ENCODE peak calls at places on chromosomes 6 and 20, in nine cellular contexts. B is heart right ventricle; T is PC-9; G is ovary; H is CD8-positive, alpha-beta memory T cell; Q is CD8-positive, alpha-beta T cell; I is thyroid gland; V is upper lobe of right lung; D is mammary epithelial cell. Y is an unnamed sample.

GRCh38 chr20:22684072-22684762 is 99.8 kb upstream of the FOXA2 start:
- DNase-seq in H (no peak), I (peak; percentile 76), T (peak; percentile 56), B (peak; percentile 69), Q (no peak), G (peak; percentile 56), D (peak; percentile 54), V (no peak), Y (peak; percentile 86)

GRCh38 chr6:37314803-37315515 is 38.8 kb upstream of the RNF8 start:
- DNase-seq in B (peak; percentile 23), T (no peak), V (no peak), H (no peak), G (peak; percentile 60), Q (no peak), D (peak; percentile 50), I (peak; percentile 9), Y (peak; percentile 55)

GRCh38 chr6:46234700-46235099 is 63.9 kb upstream of the ENPP5 start:
- DNase-seq in I (no peak), T (no peak), V (no peak), Q (no peak), B (no peak), H (no peak), D (no peak), G (no peak), Y (no peak)

GRCh38 chr20:58558483-58559367 is 43.5 kb upstream of the APCDD1L start:
- DNase-seq in Q (no peak), V (no peak), G (no peak), B (no peak), I (no peak), H (no peak), D (no peak), T (peak; percentile 28), Y (no peak)

GRCh38 chr6:169932491-169932890 is 181.1 kb downstream of the ERMARD start:
- DNase-seq in T (no peak), I (no peak), Q (no peak), D (no peak), H (no peak), G (no peak), B (no peak), V (no peak), Y (peak; percentile 16)

GRCh38 chr6:125863023-125863422 is 72.3 kb downstream of the NCOA7 start:
- DNase-seq in V (no peak), H (no peak), D (no peak), B (no peak), G (no peak), Q (no peak), I (peak; percentile 9), T (peak; percentile 53), Y (no peak)

GRCh38 chr6:82893889-82894652 is 171.6 kb downstream of the UBE3D start:
- DNase-seq in V (no peak), D (no peak), T (no peak), Q (no peak), B (no peak), G (no peak), I (no peak), H (no peak), Y (no peak)

GRCh38 chr20:1010659-1011058 is 8.5 kb upstream of the RSPO4 start:
- DNase-seq in D (no peak), G (no peak), V (no peak), B (no peak), I (no peak), T (no peak), H (no peak), Q (no peak), Y (peak; percentile 7)

GRCh38 chr20:41180599-41181333 is 43.4 kb downstream of the PLCG1 start:
- DNase-seq in B (peak; percentile 2), V (no peak), T (no peak), G (peak; percentile 14), Q (no peak), H (no peak), I (no peak), D (no peak), Y (no peak)

GRCh38 chr6:152330984-152331383 is 306.2 kb downstream of the SYNE1 start:
- DNase-seq in I (no peak), Q (no peak), G (no peak), B (no peak), D (peak; percentile 11), H (no peak), V (no peak), T (no peak), Y (no peak)

GRCh38 chr6:88945596-88945995 is 17.8 kb downstream of the RNGTT start:
- DNase-seq in B (no peak), G (no peak), I (no peak), D (no peak), V (no peak), Q (no peak), T (no peak), H (no peak), Y (no peak)

GRCh38 chr20:61419501-61419900 is 167.4 kb downstream of the CDH4 start:
- DNase-seq in D (no peak), G (no peak), V (no peak), H (no peak), I (no peak), T (no peak), B (no peak), Q (no peak), Y (no peak)

GRCh38 chr20:56897318-56897962 is 268.3 kb downstream of the TFAP2C start:
- DNase-seq in I (no peak), T (no peak), V (no peak), G (no peak), H (no peak), B (no peak), Q (no peak), D (no peak), Y (no peak)

GRCh38 chr6:146028250-146028789 is 542 bp upstream of the GRM1 start:
- DNase-seq in I (peak; percentile 64), D (peak; percentile 46), Q (peak; percentile 5), V (peak; percentile 80), T (no peak), G (peak; percentile 22), H (no peak), B (peak; percentile 51), Y (peak; percentile 52)

GRCh38 chr6:116461563-116462507 is 660 bp downstream of the CALHM6 start:
- DNase-seq in Q (peak; percentile 6), G (peak; percentile 34), H (peak; percentile 18), T (no peak), B (peak; percentile 7), V (peak; percentile 80), D (peak; percentile 41), I (peak; percentile 58), Y (no peak)

GRCh38 chr20:50982372-50982771 is 23.8 kb downstream of the MOCS3 start:
- DNase-seq in D (peak; percentile 93), H (no peak), I (no peak), G (no peak), Q (no peak), T (peak; percentile 69), B (no peak), V (no peak), Y (no peak)

GRCh38 chr6:163122365-163122764 is 292.2 kb upstream of the QKI start:
- DNase-seq in V (no peak), G (no peak), I (no peak), D (no peak), H (no peak), B (no peak), T (no peak), Q (no peak), Y (no peak)

GRCh38 chr6:148453906-148454305 is 111.3 kb downstream of the SASH1 start:
- DNase-seq in G (no peak), H (no peak), Q (no peak), T (no peak), D (no peak), B (no peak), I (no peak), V (no peak), Y (no peak)
- H3K4me1 ChIP-seq in G (no peaks in the 10 kb centered on the region), H (no peaks in the 10 kb centered on the region), Q (no peaks in the 10 kb centered on the region), T (no peaks in the 10 kb centered on the region), D (no peaks in the 10 kb centered on the region), B (peaks cover 23% of the 10 kb centered on the region), I (peaks cover 38% of the 10 kb centered on the region), V (peaks cover 7% of the 10 kb centered on the region), Y (no peaks in the 10 kb centered on the region)

GRCh38 chr6:41937881-41938574 is 3.6 kb downstream of the CCND3 start:
- DNase-seq in V (no peak), G (peak; percentile 27), D (no peak), B (peak; percentile 40), I (no peak), T (no peak), H (peak; percentile 41), Q (peak; percentile 41), Y (no peak)

GRCh38 chr6:41938590-41938989 is 3.0 kb downstream of the CCND3 start:
- DNase-seq in T (no peak), G (no peak), B (no peak), Q (no peak), D (no peak), V (no peak), I (no peak), H (no peak), Y (no peak)

GRCh38 chr6:41940759-41941279 is 789 bp downstream of the CCND3 start:
- DNase-seq in T (no peak), I (peak; percentile 60), D (peak; percentile 43), G (peak; percentile 54), B (peak; percentile 66), V (peak; percentile 80), H (peak; percentile 52), Q (peak; percentile 44), Y (peak; percentile 46)

GRCh38 chr6:41939848-41940758 is 1.5 kb downstream of the CCND3 start:
- DNase-seq in Q (no peak), T (peak; percentile 52), D (peak; percentile 18), I (no peak), B (no peak), G (peak; percentile 20), H (no peak), V (no peak), Y (peak; percentile 42)

GRCh38 chr6:41939091-41939847 is 2.3 kb downstream of the CCND3 start:
- DNase-seq in B (peak; percentile 35), I (no peak), G (peak; percentile 58), D (no peak), Q (no peak), T (no peak), H (peak; percentile 15), V (peak; percentile 83), Y (peak; percentile 46)
- H3K4me1 ChIP-seq in B (peaks cover 50% of the 10 kb centered on the region), I (peaks cover 38% of the 10 kb centered on the region), G (peaks cover 10% of the 10 kb centered on the region), D (peaks cover 42% of the 10 kb centered on the region), Q (peaks cover 75% of the 10 kb centered on the region), T (peaks cover 34% of the 10 kb centered on the region), H (peaks cover 77% of the 10 kb centered on the region), V (peaks cover 75% of the 10 kb centered on the region), Y (peaks cover 33% of the 10 kb centered on the region)

DNA sequence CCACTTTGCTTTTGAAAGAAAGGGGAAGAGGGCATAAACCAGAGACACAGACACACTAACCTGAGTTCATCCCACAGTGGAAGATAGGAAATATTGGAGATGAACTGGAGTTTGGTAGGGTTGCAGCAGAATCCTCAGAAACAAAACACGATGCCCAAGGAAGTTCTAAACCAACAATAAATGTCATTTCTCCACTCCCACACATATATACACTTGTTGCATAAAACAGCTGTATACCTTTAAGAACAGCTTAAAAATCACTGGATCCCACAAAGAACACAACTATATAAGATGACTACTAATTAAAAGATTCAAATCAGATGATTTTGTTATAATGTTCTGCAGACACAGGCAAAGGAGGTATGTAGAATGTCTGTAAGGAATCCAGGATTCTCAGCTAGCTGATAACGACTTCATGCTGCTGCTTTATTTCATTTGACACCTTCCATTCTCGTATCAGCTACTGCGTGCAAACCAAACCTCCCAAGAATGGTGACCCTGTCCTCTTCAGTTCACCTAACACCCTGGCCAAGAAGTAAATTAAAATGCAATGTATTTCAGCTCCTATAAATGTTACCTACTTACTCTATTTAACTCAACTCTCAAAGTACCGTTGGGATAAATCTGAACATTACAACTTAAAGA is 14.3 kb downstream of the KIF13A start:
- DNase-seq in V (no peak), D (no peak), H (no peak), I (no peak), Q (no peak), B (peak; percentile 25), T (no peak), G (no peak), Y (no peak)
- H3K4me1 ChIP-seq in V (peaks cover 20% of the 10 kb centered on the region), D (peaks cover 42% of the 10 kb centered on the region), H (no peaks in the 10 kb centered on the region), I (peaks cover 30% of the 10 kb centered on the region), Q (no peaks in the 10 kb centered on the region), B (peaks cover 65% of the 10 kb centered on the region), T (peaks cover 10% of the 10 kb centered on the region), G (peaks cover 8% of the 10 kb centered on the region), Y (no peaks in the 10 kb centered on the region)

GRCh38 chr6:41731561-41732086 is 3.8 kb downstream of the TFEB start:
- DNase-seq in V (no peak), G (no peak), Q (no peak), T (no peak), D (peak; percentile 66), I (no peak), B (no peak), H (no peak), Y (no peak)
- H3K4me1 ChIP-seq in V (peaks cover 48% of the 10 kb centered on the region), G (peaks cover 3% of the 10 kb centered on the region), Q (peaks cover 72% of the 10 kb centered on the region), T (peaks cover 13% of the 10 kb centered on the region), D (peaks cover 37% of the 10 kb centered on the region), I (peaks cover 63% of the 10 kb centered on the region), B (peaks cover 73% of the 10 kb centered on the region), H (peaks cover 53% of the 10 kb centered on the region), Y (peaks cover 11% of the 10 kb centered on the region)

Y was measured in Caco-2.